ENCODE peak calls at places on chromosomes 3 and 15, in nine cellular contexts. One of them, this sample, is unnamed.

GRCh38 chr15:60757831-60758570 is 279.1 kb upstream of the ICE2 start:
- DNase-seq in DND-41: no peak
- DNase-seq in choroid plexus epithelial cell: peak; percentile 35
- DNase-seq in mesendoderm: no peak
- DNase-seq in A549: no peak
- DNase-seq in dorsolateral prefrontal cortex: no peak
- DNase-seq in mucosa of descending colon: no peak
- DNase-seq in upper lobe of right lung: no peak
- DNase-seq in esophagus squamous epithelium: no peak
- DNase-seq in this sample: no peak

GRCh38 chr3:139388961-139389551 is 391 bp downstream of the COPB2 start:
- DNase-seq in DND-41: peak; percentile 45
- DNase-seq in choroid plexus epithelial cell: peak; percentile 23
- DNase-seq in mesendoderm: no peak
- DNase-seq in A549: no peak
- DNase-seq in dorsolateral prefrontal cortex: peak; percentile 47
- DNase-seq in mucosa of descending colon: no peak
- DNase-seq in upper lobe of right lung: no peak
- DNase-seq in esophagus squamous epithelium: no peak
- DNase-seq in this sample: no peak

GRCh38 chr3:31356941-31357340 is 175.8 kb upstream of the STT3B start:
- DNase-seq in DND-41: peak; percentile 18
- DNase-seq in choroid plexus epithelial cell: peak; percentile 49
- DNase-seq in mesendoderm: peak; percentile 48
- DNase-seq in A549: no peak
- DNase-seq in dorsolateral prefrontal cortex: no peak
- DNase-seq in mucosa of descending colon: no peak
- DNase-seq in upper lobe of right lung: peak; percentile 86
- DNase-seq in esophagus squamous epithelium: no peak
- DNase-seq in this sample: no peak

GRCh38 chr3:104947946-104948345 is 418.8 kb upstream of the ALCAM start:
- DNase-seq in DND-41: no peak
- DNase-seq in choroid plexus epithelial cell: peak; percentile 76
- DNase-seq in mesendoderm: no peak
- DNase-seq in A549: no peak
- DNase-seq in dorsolateral prefrontal cortex: no peak
- DNase-seq in mucosa of descending colon: no peak
- DNase-seq in upper lobe of right lung: no peak
- DNase-seq in esophagus squamous epithelium: no peak
- DNase-seq in this sample: no peak

GRCh38 chr3:105166893-105167292 is 199.8 kb upstream of the ALCAM start:
- DNase-seq in DND-41: no peak
- DNase-seq in choroid plexus epithelial cell: peak; percentile 62
- DNase-seq in mesendoderm: no peak
- DNase-seq in A549: no peak
- DNase-seq in dorsolateral prefrontal cortex: no peak
- DNase-seq in mucosa of descending colon: no peak
- DNase-seq in upper lobe of right lung: no peak
- DNase-seq in esophagus squamous epithelium: no peak
- DNase-seq in this sample: no peak

GRCh38 chr3:162022931-162023330 is 526.3 kb downstream of the OTOL1 start:
- DNase-seq in DND-41: no peak
- DNase-seq in choroid plexus epithelial cell: no peak
- DNase-seq in mesendoderm: no peak
- DNase-seq in A549: no peak
- DNase-seq in dorsolateral prefrontal cortex: no peak
- DNase-seq in mucosa of descending colon: no peak
- DNase-seq in upper lobe of right lung: no peak
- DNase-seq in esophagus squamous epithelium: no peak
- DNase-seq in this sample: no peak

GRCh38 chr3:132343018-132343612 is 25.9 kb downstream of the ACP3 start:
- DNase-seq in DND-41: peak; percentile 28
- DNase-seq in choroid plexus epithelial cell: peak; percentile 85
- DNase-seq in mesendoderm: peak; percentile 70
- DNase-seq in A549: peak; percentile 8
- DNase-seq in dorsolateral prefrontal cortex: no peak
- DNase-seq in mucosa of descending colon: peak; percentile 78
- DNase-seq in upper lobe of right lung: no peak
- DNase-seq in esophagus squamous epithelium: no peak
- DNase-seq in this sample: no peak

GRCh38 chr3:128709506-128710210 is 16.3 kb upstream of the RAB7A start:
- DNase-seq in DND-41: no peak
- DNase-seq in choroid plexus epithelial cell: no peak
- DNase-seq in mesendoderm: peak; percentile 39
- DNase-seq in A549: no peak
- DNase-seq in dorsolateral prefrontal cortex: no peak
- DNase-seq in mucosa of descending colon: no peak
- DNase-seq in upper lobe of right lung: no peak
- DNase-seq in esophagus squamous epithelium: no peak
- DNase-seq in this sample: no peak

GRCh38 chr15:91942676-91943417 is 89.3 kb downstream of the SLCO3A1 start:
- DNase-seq in DND-41: peak; percentile 60
- DNase-seq in choroid plexus epithelial cell: peak; percentile 33
- DNase-seq in mesendoderm: no peak
- DNase-seq in A549: peak; percentile 64
- DNase-seq in dorsolateral prefrontal cortex: no peak
- DNase-seq in mucosa of descending colon: peak; percentile 89
- DNase-seq in upper lobe of right lung: peak; percentile 81
- DNase-seq in esophagus squamous epithelium: peak; percentile 8
- DNase-seq in this sample: no peak

GRCh38 chr15:49468440-49468839 is 45.4 kb downstream of the FGF7 start:
- DNase-seq in DND-41: no peak
- DNase-seq in choroid plexus epithelial cell: peak; percentile 47
- DNase-seq in mesendoderm: no peak
- DNase-seq in A549: no peak
- DNase-seq in dorsolateral prefrontal cortex: no peak
- DNase-seq in mucosa of descending colon: no peak
- DNase-seq in upper lobe of right lung: no peak
- DNase-seq in esophagus squamous epithelium: no peak
- DNase-seq in this sample: no peak

GRCh38 chr15:74373056-74373650 is 5.7 kb upstream of the CYP11A1 start:
- DNase-seq in DND-41: no peak
- DNase-seq in choroid plexus epithelial cell: no peak
- DNase-seq in mesendoderm: no peak
- DNase-seq in A549: no peak
- DNase-seq in dorsolateral prefrontal cortex: no peak
- DNase-seq in mucosa of descending colon: no peak
- DNase-seq in upper lobe of right lung: no peak
- DNase-seq in esophagus squamous epithelium: no peak
- DNase-seq in this sample: no peak

GRCh38 chr15:74376226-74376625 is 8.8 kb upstream of the CYP11A1 start:
- DNase-seq in DND-41: no peak
- DNase-seq in choroid plexus epithelial cell: no peak
- DNase-seq in mesendoderm: no peak
- DNase-seq in A549: no peak
- DNase-seq in dorsolateral prefrontal cortex: no peak
- DNase-seq in mucosa of descending colon: no peak
- DNase-seq in upper lobe of right lung: no peak
- DNase-seq in esophagus squamous epithelium: no peak
- DNase-seq in this sample: no peak

GRCh38 chr15:74375303-74375693 is 7.9 kb upstream of the CYP11A1 start:
- DNase-seq in DND-41: peak; percentile 84
- DNase-seq in choroid plexus epithelial cell: peak; percentile 93
- DNase-seq in mesendoderm: peak; percentile 89
- DNase-seq in A549: peak; percentile 73
- DNase-seq in dorsolateral prefrontal cortex: peak; percentile 80
- DNase-seq in mucosa of descending colon: peak; percentile 94
- DNase-seq in upper lobe of right lung: peak; percentile 81
- DNase-seq in esophagus squamous epithelium: no peak
- DNase-seq in this sample: no peak

GRCh38 chr15:74373731-74374647 is 6.5 kb upstream of the CYP11A1 start:
- DNase-seq in DND-41: peak; percentile 93
- DNase-seq in choroid plexus epithelial cell: peak; percentile 88
- DNase-seq in mesendoderm: peak; percentile 96
- DNase-seq in A549: peak; percentile 96
- DNase-seq in dorsolateral prefrontal cortex: peak; percentile 90
- DNase-seq in mucosa of descending colon: peak; percentile 95
- DNase-seq in upper lobe of right lung: peak; percentile 96
- DNase-seq in esophagus squamous epithelium: peak; percentile 56
- DNase-seq in this sample: peak; percentile 96

GRCh38 chr15:74374648-74375302 is 7.3 kb upstream of the CYP11A1 start:
- DNase-seq in DND-41: no peak
- DNase-seq in choroid plexus epithelial cell: no peak
- DNase-seq in mesendoderm: no peak
- DNase-seq in A549: no peak
- DNase-seq in dorsolateral prefrontal cortex: no peak
- DNase-seq in mucosa of descending colon: no peak
- DNase-seq in upper lobe of right lung: no peak
- DNase-seq in esophagus squamous epithelium: no peak
- DNase-seq in this sample: no peak
- H3K4me3 ChIP-seq in DND-41: no peak overlapping the region
- H3K4me3 ChIP-seq in choroid plexus epithelial cell: no peak overlapping the region
- H3K4me3 ChIP-seq in mesendoderm: no peak overlapping the region
- H3K4me3 ChIP-seq in A549: peak overlapping the region; percentile 44
- H3K4me3 ChIP-seq in dorsolateral prefrontal cortex: peak overlapping the region; percentile 63
- H3K4me3 ChIP-seq in mucosa of descending colon: no peak overlapping the region
- H3K4me3 ChIP-seq in upper lobe of right lung: peak overlapping the region; percentile 72
- H3K4me3 ChIP-seq in esophagus squamous epithelium: peak overlapping the region; percentile 77
- H3K4me3 ChIP-seq in this sample: peak overlapping the region; percentile 51

DNA sequence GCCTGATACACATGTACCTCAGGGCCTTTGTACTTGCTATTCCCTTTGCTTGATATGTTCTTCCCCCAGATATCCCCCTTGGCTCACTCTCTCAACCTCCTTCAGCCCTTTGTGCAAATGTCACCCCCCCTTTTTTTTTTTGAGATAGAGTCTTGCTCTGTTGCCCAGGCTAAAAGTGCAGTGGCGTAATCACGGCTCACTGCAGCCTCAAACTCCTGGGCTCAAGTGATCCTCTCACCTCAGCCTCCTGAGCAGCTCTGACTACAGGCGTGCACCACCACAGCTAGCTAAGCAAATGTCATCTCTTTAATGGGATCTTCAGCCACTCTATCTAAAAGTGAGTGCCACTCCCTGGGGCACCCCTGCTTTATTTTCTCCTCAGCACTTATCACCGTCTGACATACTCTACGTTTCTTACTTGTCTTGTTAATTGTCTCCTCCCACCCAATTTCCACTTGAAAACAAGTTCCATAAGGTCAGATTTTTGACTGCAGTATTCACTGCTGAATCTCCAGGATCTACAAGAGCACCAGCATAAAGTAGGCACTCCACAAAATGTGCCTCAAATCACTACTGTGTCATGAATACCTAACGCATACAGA is 14.6 kb downstream of the IP6K2 start:
- DNase-seq in DND-41: no peak
- DNase-seq in choroid plexus epithelial cell: no peak
- DNase-seq in mesendoderm: no peak
- DNase-seq in A549: no peak
- DNase-seq in dorsolateral prefrontal cortex: no peak
- DNase-seq in mucosa of descending colon: no peak
- DNase-seq in upper lobe of right lung: no peak
- DNase-seq in esophagus squamous epithelium: no peak
- DNase-seq in this sample: no peak
- H3K4me3 ChIP-seq in DND-41: no peak overlapping the region
- H3K4me3 ChIP-seq in choroid plexus epithelial cell: no peak overlapping the region
- H3K4me3 ChIP-seq in mesendoderm: no peak overlapping the region
- H3K4me3 ChIP-seq in A549: no peak overlapping the region
- H3K4me3 ChIP-seq in dorsolateral prefrontal cortex: no peak overlapping the region
- H3K4me3 ChIP-seq in mucosa of descending colon: no peak overlapping the region
- H3K4me3 ChIP-seq in upper lobe of right lung: no peak overlapping the region
- H3K4me3 ChIP-seq in esophagus squamous epithelium: no peak overlapping the region
- H3K4me3 ChIP-seq in this sample: no peak overlapping the region

GRCh38 chr15:20671665-20672064 is 130.1 kb upstream of the GOLGA6L6 start:
- DNase-seq in DND-41: no peak
- DNase-seq in choroid plexus epithelial cell: no peak
- DNase-seq in mesendoderm: no peak
- DNase-seq in A549: no peak
- DNase-seq in dorsolateral prefrontal cortex: no peak
- DNase-seq in mucosa of descending colon: no peak
- DNase-seq in upper lobe of right lung: no peak
- DNase-seq in esophagus squamous epithelium: no peak
- DNase-seq in this sample: no peak

GRCh38 chr15:20672469-20672868 is 130.9 kb upstream of the GOLGA6L6 start:
- DNase-seq in DND-41: no peak
- DNase-seq in choroid plexus epithelial cell: no peak
- DNase-seq in mesendoderm: no peak
- DNase-seq in A549: no peak
- DNase-seq in dorsolateral prefrontal cortex: no peak
- DNase-seq in mucosa of descending colon: no peak
- DNase-seq in upper lobe of right lung: no peak
- DNase-seq in esophagus squamous epithelium: no peak
- DNase-seq in this sample: no peak
- H3K4me3 ChIP-seq in DND-41: no peak overlapping the region
- H3K4me3 ChIP-seq in choroid plexus epithelial cell: no peak overlapping the region
- H3K4me3 ChIP-seq in mesendoderm: no peak overlapping the region
- H3K4me3 ChIP-seq in A549: no peak overlapping the region
- H3K4me3 ChIP-seq in dorsolateral prefrontal cortex: no peak overlapping the region
- H3K4me3 ChIP-seq in mucosa of descending colon: no peak overlapping the region
- H3K4me3 ChIP-seq in upper lobe of right lung: no peak overlapping the region
- H3K4me3 ChIP-seq in esophagus squamous epithelium: no peak overlapping the region
- H3K4me3 ChIP-seq in this sample: no peak overlapping the region

GRCh38 chr3:125589743-125590142 is 5.6 kb downstream of the OSBPL11 start:
- DNase-seq in DND-41: no peak
- DNase-seq in choroid plexus epithelial cell: peak; percentile 35
- DNase-seq in mesendoderm: no peak
- DNase-seq in A549: no peak
- DNase-seq in dorsolateral prefrontal cortex: no peak
- DNase-seq in mucosa of descending colon: no peak
- DNase-seq in upper lobe of right lung: no peak
- DNase-seq in esophagus squamous epithelium: no peak
- DNase-seq in this sample: peak; percentile 48

GRCh38 chr3:125594581-125595011 is 701 bp downstream of the OSBPL11 start:
- DNase-seq in DND-41: peak; percentile 17
- DNase-seq in choroid plexus epithelial cell: peak; percentile 34
- DNase-seq in mesendoderm: peak; percentile 30
- DNase-seq in A549: no peak
- DNase-seq in dorsolateral prefrontal cortex: no peak
- DNase-seq in mucosa of descending colon: peak; percentile 48
- DNase-seq in upper lobe of right lung: no peak
- DNase-seq in esophagus squamous epithelium: no peak
- DNase-seq in this sample: peak; percentile 31

GRCh38 chr3:125591116-125591755 is 4.1 kb downstream of the OSBPL11 start:
- DNase-seq in DND-41: no peak
- DNase-seq in choroid plexus epithelial cell: no peak
- DNase-seq in mesendoderm: no peak
- DNase-seq in A549: no peak
- DNase-seq in dorsolateral prefrontal cortex: no peak
- DNase-seq in mucosa of descending colon: no peak
- DNase-seq in upper lobe of right lung: no peak
- DNase-seq in esophagus squamous epithelium: no peak
- DNase-seq in this sample: no peak

DNA sequence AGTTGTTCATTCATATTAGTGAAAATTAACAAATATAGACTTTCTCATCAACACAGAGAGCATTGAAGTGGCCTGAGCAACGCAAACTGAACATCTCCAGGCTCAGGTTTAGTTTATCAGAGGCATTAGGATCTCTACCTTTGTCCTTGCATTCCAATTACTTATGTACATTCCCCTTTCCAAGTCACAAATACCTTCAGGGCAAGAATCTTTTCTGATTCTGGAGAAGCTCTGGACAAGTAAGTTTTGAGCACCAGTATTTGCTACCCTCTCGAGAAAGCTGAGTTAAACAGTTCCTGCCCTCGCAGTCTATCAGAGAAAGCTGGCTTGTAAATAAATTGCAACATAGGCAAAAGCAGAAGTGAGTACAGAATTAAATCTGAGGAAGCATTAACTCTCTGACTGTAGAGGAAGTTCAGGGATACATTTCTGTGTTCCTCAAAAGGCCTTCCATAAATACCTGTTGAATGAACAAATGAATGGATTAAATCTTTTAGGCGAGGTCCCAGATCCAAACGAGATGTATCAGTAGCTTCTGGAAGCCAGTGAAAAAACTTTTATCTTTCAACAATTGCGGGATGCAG is 1.2 kb downstream of the OSBPL11 start:
- DNase-seq in DND-41: no peak
- DNase-seq in choroid plexus epithelial cell: no peak
- DNase-seq in mesendoderm: peak; percentile 34
- DNase-seq in A549: no peak
- DNase-seq in dorsolateral prefrontal cortex: no peak
- DNase-seq in mucosa of descending colon: no peak
- DNase-seq in upper lobe of right lung: no peak
- DNase-seq in esophagus squamous epithelium: no peak
- DNase-seq in this sample: no peak
- H3K4me3 ChIP-seq in DND-41: peak overlapping the region; percentile 74
- H3K4me3 ChIP-seq in choroid plexus epithelial cell: peak overlapping the region; percentile 89
- H3K4me3 ChIP-seq in mesendoderm: peak overlapping the region; percentile 86
- H3K4me3 ChIP-seq in A549: peak overlapping the region; percentile 96
- H3K4me3 ChIP-seq in dorsolateral prefrontal cortex: peak overlapping the region; percentile 71
- H3K4me3 ChIP-seq in mucosa of descending colon: peak overlapping the region; percentile 79
- H3K4me3 ChIP-seq in upper lobe of right lung: peak overlapping the region; percentile 93
- H3K4me3 ChIP-seq in esophagus squamous epithelium: peak overlapping the region; percentile 94
- H3K4me3 ChIP-seq in this sample: peak overlapping the region; percentile 93